ENCODE peak calls at places on chromosomes 7 and 10, in nine cellular contexts. N is NCI-H2227 treated with DMSO at 0.1 percent for 48 hours, G is NCI-H1436, T is AG09309, H is T-helper 22 cell, C is NCI-H446 treated with DMSO at 0.1 percent for 48 hours, U is T-helper 1 cell, Q is NCI-H524, L is pancreas. B is an unnamed sample.

GRCh38 chr10:95391570-95392249 is 100.9 kb upstream of the PDLIM1 start:
- DNase-seq in T (no peak), U (no peak), N (no peak), H (no peak), C (no peak), L (no peak), G (no peak), Q (no peak), B (no peak)

GRCh38 chr7:47651355-47652317 is 69.7 kb upstream of the TNS3 start:
- DNase-seq in U (no peak), C (no peak), G (no peak), H (no peak), Q (no peak), L (no peak), T (peak), N (no peak), B (no peak)

GRCh38 chr10:89602919-89603318 is 42.1 kb downstream of the PANK1 start:
- DNase-seq in L (no peak), N (no peak), C (no peak), Q (no peak), H (no peak), U (no peak), G (no peak), T (no peak), B (no peak)

GRCh38 chr10:84427903-84428650 is 99.7 kb downstream of the CCSER2 start:
- DNase-seq in Q (no peak), U (no peak), G (no peak), H (no peak), N (no peak), C (no peak), T (no peak), L (no peak), B (no peak)

GRCh38 chr7:147068877-147069276 is 952.3 kb downstream of the CNTNAP2 start:
- DNase-seq in G (no peak), T (no peak), U (no peak), L (no peak), H (no peak), N (no peak), Q (no peak), C (no peak), B (no peak)

GRCh38 chr10:89419548-89419947 is 5.2 kb downstream of the IFIT5 start:
- DNase-seq in N (no peak), Q (peak), L (no peak), T (no peak), G (peak), U (no peak), C (no peak), H (peak), B (no peak)

GRCh38 chr10:95247200-95247880 is 43.5 kb downstream of the PDLIM1 start:
- DNase-seq in H (no peak), U (no peak), Q (no peak), L (no peak), G (no peak), T (peak), N (no peak), C (no peak), B (no peak)

GRCh38 chr7:83415840-83416239 is 233.1 kb downstream of the SEMA3E start:
- DNase-seq in U (no peak), L (no peak), Q (peak), C (no peak), H (no peak), T (no peak), G (no peak), N (no peak), B (no peak)

GRCh38 chr10:12412671-12413368 is 63.5 kb downstream of the CAMK1D start:
- DNase-seq in L (no peak), T (no peak), H (no peak), U (no peak), Q (peak), G (no peak), N (no peak), C (no peak), B (no peak)

GRCh38 chr10:110311357-110311949 is 6.7 kb upstream of the SMNDC1 start:
- DNase-seq in G (peak), T (no peak), H (no peak), N (peak), C (no peak), U (no peak), L (peak), Q (peak), B (peak)

GRCh38 chr7:16064316-16064715 is 357.0 kb downstream of the CRPPA start:
- DNase-seq in C (no peak), G (no peak), L (no peak), H (no peak), Q (peak), U (no peak), N (no peak), T (no peak), B (no peak)

B was measured in WERI-Rb-1.